ENCODE peak calls at places on chromosomes 12 and 14, in seven cellular contexts. P is HFF-Myc, L is AG04450, B is lower lobe of right lung, S is neural crest cell, N is A549, U is omental fat pad. K is an unnamed sample.

GRCh38 chr14:69056389-69056788 is 77.3 kb upstream of the ACTN1 start:
- DNase-seq in N (no peak), U (no peak), L (no peak), P (no peak), S (no peak), B (no peak), K (no peak)

GRCh38 chr14:68627050-68627867 is 165.6 kb downstream of the ZFP36L1 start:
- DNase-seq in N (peak; percentile 15), B (no peak), L (no peak), P (peak; percentile 16), S (no peak), U (no peak), K (no peak)

GRCh38 chr12:103778781-103779180 is 62.3 kb downstream of the NT5DC3 start:
- DNase-seq in N (no peak), S (no peak), U (no peak), L (no peak), P (no peak), B (no peak), K (no peak)

GRCh38 chr12:93514853-93515252 is 47.5 kb downstream of the MRPL42 start:
- DNase-seq in U (no peak), S (no peak), P (peak; percentile 17), B (no peak), L (peak; percentile 41), N (no peak), K (no peak)

GRCh38 chr12:21264232-21264631 is 70.5 kb downstream of the SLCO1A2 start:
- DNase-seq in S (no peak), N (no peak), U (no peak), B (no peak), L (no peak), P (no peak), K (no peak)

GRCh38 chr12:18411453-18411852 is 150.1 kb downstream of the PIK3C2G start:
- DNase-seq in N (no peak), B (no peak), S (no peak), P (no peak), U (no peak), L (no peak), K (no peak)

GRCh38 chr14:35403085-35403396 is 1.5 kb downstream of the NFKBIA start:
- DNase-seq in U (no peak), B (peak; percentile 67), P (no peak), S (no peak), N (no peak), L (no peak), K (no peak)

GRCh38 chr12:124750787-124751471 is 112.7 kb downstream of the SCARB1 start:
- DNase-seq in U (no peak), S (no peak), B (no peak), L (no peak), N (peak; percentile 69), P (no peak), K (peak; percentile 55)

GRCh38 chr12:97323154-97323553 is 139.4 kb upstream of the RMST start:
- DNase-seq in B (no peak), N (no peak), S (no peak), L (no peak), U (no peak), P (no peak), K (no peak)

GRCh38 chr12:68611094-68611818 is 557 bp downstream of the RAP1B start:
- DNase-seq in N (peak; percentile 52), U (no peak), S (peak; percentile 34), B (peak; percentile 80), L (no peak), P (no peak), K (peak; percentile 64)

GRCh38 chr12:54360717-54361456 is 3.4 kb downstream of the GPR84 start:
- DNase-seq in S (peak; percentile 88), U (no peak), L (no peak), P (peak; percentile 74), N (peak; percentile 88), B (peak; percentile 85), K (peak; percentile 89)

GRCh38 chr12:103852498-103852992 is 11.5 kb upstream of the NT5DC3 start:
- DNase-seq in L (no peak), B (no peak), P (peak; percentile 46), N (peak; percentile 58), S (no peak), U (no peak), K (no peak)

GRCh38 chr12:132162508-132163031 is 18.3 kb downstream of the NOC4L start:
- DNase-seq in B (peak; percentile 59), S (no peak), N (no peak), U (no peak), L (no peak), P (no peak), K (peak; percentile 50)

GRCh38 chr12:111442301-111443045 is 36.8 kb downstream of the SH2B3 start:
- DNase-seq in U (no peak), N (no peak), P (no peak), S (no peak), L (no peak), B (no peak), K (no peak)

GRCh38 chr12:107356937-107357295 is 263.6 kb upstream of the CRY1 start:
- DNase-seq in S (no peak), P (no peak), N (no peak), L (no peak), U (no peak), B (no peak), K (no peak)

GRCh38 chr12:107355004-107355565 is 261.7 kb upstream of the CRY1 start:
- DNase-seq in S (no peak), N (no peak), U (no peak), B (no peak), L (no peak), P (no peak), K (no peak)

GRCh38 chr12:107356266-107356936 is 263.1 kb upstream of the CRY1 start:
- DNase-seq in P (no peak), U (no peak), S (no peak), L (peak; percentile 76), B (no peak), N (peak; percentile 64), K (no peak)

GRCh38 chr12:107353312-107353711 is 260.0 kb upstream of the CRY1 start:
- DNase-seq in L (no peak), P (no peak), B (no peak), S (no peak), U (no peak), N (no peak), K (no peak)

GRCh38 chr12:107355612-107356011 is 262.3 kb upstream of the CRY1 start:
- DNase-seq in U (no peak), L (no peak), B (no peak), S (no peak), N (no peak), P (no peak), K (no peak)
- TF ChIP-seq CTCF in U (no peak), L (no peak), B (no peak), S (no peak), N (no peak), P (no peak), K (no peak)

DNA sequence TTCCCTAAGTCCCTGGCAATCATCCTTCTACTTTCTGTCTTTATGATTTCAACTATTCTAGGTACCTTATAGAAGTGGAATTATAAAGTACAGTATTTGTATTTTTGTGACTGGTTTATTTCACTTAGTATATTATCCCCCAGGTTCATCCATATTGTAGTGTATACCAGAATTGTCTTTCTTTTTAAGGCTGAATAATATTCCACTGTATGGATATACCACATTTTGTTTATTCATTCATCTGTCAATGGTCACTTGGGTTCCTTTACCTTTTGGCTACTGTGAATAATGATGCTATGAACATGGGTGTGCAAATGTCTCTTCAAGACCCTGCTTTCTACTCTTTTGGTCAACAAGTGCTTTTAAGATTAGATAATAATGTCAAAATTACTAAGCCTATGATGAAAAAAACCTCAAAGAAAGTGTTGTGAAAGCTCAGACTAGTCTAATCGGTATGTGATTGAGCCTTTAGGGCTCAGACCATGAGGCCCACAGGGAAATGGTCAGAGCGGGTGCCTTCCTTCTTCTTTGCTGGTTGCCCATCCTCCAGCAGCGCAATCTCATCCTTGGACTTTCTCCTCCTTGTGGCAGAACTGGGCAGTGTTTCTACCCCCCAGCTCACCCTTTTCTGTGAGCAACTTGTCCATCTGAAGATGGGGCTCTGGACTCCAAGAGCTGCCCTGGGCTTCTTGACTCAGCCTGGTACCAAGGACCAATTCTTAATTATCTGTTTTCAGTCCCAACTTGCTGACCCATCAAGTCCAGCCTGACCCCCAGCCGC is 105.4 kb downstream of the TTC8 start:
- DNase-seq in U (no peak), B (no peak), S (no peak), L (no peak), N (peak; percentile 12), P (no peak), K (no peak)
- TF ChIP-seq CTCF in U (no peak), B (no peak), S (peak; percentile 25), L (peak; percentile 22), N (no peak), P (peak; percentile 26), K (no peak)

DNA sequence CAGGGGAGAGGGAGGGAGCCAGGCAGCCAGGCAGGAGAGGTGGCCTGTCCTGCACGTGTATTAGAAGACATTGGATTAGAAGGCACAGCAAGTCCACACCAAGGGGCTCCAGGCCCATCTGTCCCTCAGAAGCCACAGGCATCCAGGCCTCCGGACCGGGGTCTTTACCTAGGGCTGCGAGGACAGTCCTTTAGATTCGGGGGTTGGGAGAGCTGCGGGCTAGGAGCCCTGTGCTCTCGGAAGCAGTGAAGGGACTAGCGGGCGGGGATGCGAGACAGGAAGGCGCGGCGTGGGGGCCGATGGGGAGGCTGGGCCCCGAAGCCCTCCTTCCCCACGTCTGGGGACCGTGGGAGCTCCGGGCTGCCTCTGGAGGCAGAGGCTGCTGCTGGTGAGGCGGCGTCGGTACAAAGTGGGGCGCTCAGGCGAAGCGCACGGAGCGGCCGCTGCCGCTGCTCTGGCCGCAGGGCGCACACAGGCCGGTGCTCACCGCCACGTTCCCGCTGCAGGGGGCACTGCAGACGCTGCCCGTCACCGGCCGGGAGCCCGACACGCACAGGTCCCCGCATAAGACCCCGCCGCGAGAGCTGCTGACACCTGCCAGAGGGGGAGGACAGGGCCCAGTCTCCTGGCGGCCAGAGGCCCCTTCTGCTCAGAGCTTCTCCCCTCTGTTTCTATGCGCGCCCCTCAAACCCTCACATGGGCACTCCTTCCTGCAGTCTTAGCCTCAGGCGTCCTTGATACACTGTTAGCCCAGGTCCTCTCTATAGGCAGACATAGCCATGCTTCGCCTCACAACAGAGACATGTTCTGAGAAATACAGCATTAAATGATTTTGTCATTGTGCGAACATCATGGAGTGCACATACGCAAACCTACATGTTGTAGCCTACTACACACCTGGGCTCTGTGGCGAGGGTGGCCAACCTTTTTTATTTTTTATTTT is 17.3 kb downstream of the KRT7 start:
- DNase-seq in P (no peak), U (no peak), L (no peak), S (peak; percentile 19), N (peak; percentile 70), B (peak; percentile 43), K (peak; percentile 21)
- TF ChIP-seq CTCF in P (no peak), U (no peak), L (no peak), S (peak; percentile 28), N (peak; percentile 18), B (no peak), K (no peak)

GRCh38 chr14:102578821-102579220 is 13.6 kb upstream of the RCOR1 start:
- DNase-seq in L (no peak), P (no peak), B (no peak), S (no peak), N (no peak), U (no peak), K (no peak)

GRCh38 chr14:102581193-102581592 is 11.3 kb upstream of the RCOR1 start:
- DNase-seq in U (no peak), P (no peak), B (no peak), N (no peak), S (no peak), L (no peak), K (no peak)

GRCh38 chr14:102579696-102580551 is 12.5 kb upstream of the RCOR1 start:
- DNase-seq in S (no peak), U (no peak), N (no peak), L (no peak), B (peak; percentile 55), P (peak; percentile 30), K (no peak)

GRCh38 chr14:102583726-102584125 is 8.7 kb upstream of the RCOR1 start:
- DNase-seq in S (no peak), N (no peak), P (no peak), U (no peak), L (no peak), B (peak; percentile 14), K (no peak)

GRCh38 chr14:102580552-102581110 is 11.8 kb upstream of the RCOR1 start:
- DNase-seq in B (no peak), S (no peak), N (no peak), P (no peak), U (no peak), L (no peak), K (no peak)
- TF ChIP-seq CTCF in B (no peak), S (no peak), N (no peak), P (no peak), U (no peak), L (no peak), K (no peak)